ENCODE peak calls at places on chromosome X, in four cellular contexts. J is A549, H is HepG2, W is K562. T is an unnamed sample.

GRCh38 chrX:101229155-101229554 is 9.6 kb downstream of the DRP2 start:
- DNase-seq in J (no peak), H (no peak), W (no peak), T (no peak)

GRCh38 chrX:1673337-1673736 is 58.5 kb downstream of the ASMT start:
- DNase-seq in J (peak), H (peak), W (peak), T (no peak)

GRCh38 chrX:100636321-100636991 is at the start of gene TSPAN6:
- DNase-seq in J (peak), H (peak), W (peak), T (no peak)

GRCh38 chrX:153924149-153924861 is 1.8 kb downstream of the ARHGAP4 start:
- DNase-seq in J (peak), H (peak), W (no peak), T (no peak)

GRCh38 chrX:102606115-102606514 is 6.8 kb downstream of the ARMCX5 start:
- DNase-seq in J (no peak), H (no peak), W (no peak), T (no peak)

GRCh38 chrX:134688839-134689238 is 30.6 kb upstream of the PLAC1 start:
- DNase-seq in J (no peak), H (no peak), W (no peak), T (no peak)

GRCh38 chrX:31397119-31397518 is 325.3 kb upstream of the FTHL17 start:
- DNase-seq in J (no peak), H (no peak), W (no peak), T (no peak)

GRCh38 chrX:68920541-68920940 is 91.7 kb downstream of the EFNB1 start:
- DNase-seq in J (no peak), H (no peak), W (no peak), T (no peak)

GRCh38 chrX:70262952-70263567 is 3.1 kb upstream of the P2RY4 start:
- DNase-seq in J (peak), H (peak), W (peak), T (no peak)

GRCh38 chrX:93932471-93933220 is 258.6 kb downstream of the FAM133A start:
- DNase-seq in J (no peak), H (no peak), W (no peak), T (no peak)

GRCh38 chrX:16023790-16024734 is 99.3 kb upstream of the GRPR start:
- DNase-seq in J (peak), H (peak), W (no peak), T (peak)

DNA sequence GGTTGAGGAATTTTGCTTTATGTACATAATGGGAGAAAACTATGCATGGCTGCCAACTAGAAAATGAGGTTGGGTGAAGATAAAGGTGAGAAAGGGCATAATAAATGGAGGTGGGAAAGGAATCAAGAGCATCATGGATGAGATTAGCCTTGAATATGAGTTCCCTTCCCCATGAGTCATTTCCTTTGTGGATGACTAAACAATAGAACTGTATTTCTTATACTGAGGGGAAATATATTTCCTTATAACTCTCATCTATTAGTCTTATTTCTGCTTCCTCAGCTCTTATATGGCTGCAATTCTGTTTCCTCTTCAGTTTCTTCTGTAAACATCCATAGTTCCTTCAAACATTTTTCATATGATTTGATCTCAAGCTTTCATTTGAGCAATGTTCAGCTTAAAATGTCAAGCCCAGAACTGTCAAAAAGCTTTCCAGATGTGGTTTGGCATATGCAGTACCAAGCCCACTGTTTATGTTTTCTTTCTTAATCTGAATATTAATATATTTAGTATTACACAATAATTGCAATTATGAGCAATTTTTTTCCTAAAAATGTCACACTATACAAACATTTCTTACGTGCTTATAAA is 100.7 kb upstream of the GRPR start:
- DNase-seq in J (peak), H (no peak), W (no peak), T (no peak)
- TF ChIP-seq CHD4 in J (no peak), H (no peak), W (no peak), T (no peak)

DNA sequence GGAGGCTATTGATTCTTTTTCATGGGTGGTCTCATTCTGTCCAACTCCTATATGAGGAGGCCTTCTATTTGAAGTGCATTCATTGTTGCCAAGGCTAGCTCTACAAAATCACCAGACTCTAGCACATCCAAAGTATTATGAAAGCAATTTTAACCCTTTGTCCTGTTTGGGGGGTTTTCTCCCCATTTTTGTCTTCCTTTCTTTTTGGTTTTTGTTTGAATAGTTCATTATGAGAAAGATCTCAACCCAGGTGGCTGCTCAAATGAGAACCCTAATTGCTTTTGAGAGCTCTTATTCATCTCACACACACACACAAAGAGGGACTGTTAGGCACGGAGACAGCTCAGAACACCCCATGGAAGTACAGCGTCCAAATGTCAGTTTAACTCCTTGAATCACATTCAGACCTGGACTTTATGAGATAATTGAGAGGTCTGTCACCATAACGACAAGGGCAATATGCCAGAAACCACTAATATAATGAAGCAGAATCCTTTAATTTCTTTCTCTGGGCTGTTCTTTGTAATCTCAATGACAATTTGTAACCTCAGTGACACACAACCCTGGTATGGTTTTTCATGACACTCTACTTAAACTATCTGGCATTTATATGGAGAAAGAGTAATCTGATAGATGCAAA is 79.3 kb downstream of the NLGN4X start:
- DNase-seq in J (no peak), H (no peak), W (no peak), T (no peak)
- TF ChIP-seq CHD4 in J (no peak), H (no peak), W (no peak), T (no peak)

GRCh38 chrX:136115124-136115908 is 32.0 kb upstream of the FHL1 start:
- DNase-seq in J (no peak), H (no peak), W (no peak), T (no peak)
- TF ChIP-seq CHD4 in J (no peak), H (no peak), W (no peak), T (no peak)

GRCh38 chrX:136823175-136823574 is 42.4 kb upstream of the ARHGEF6 start:
- DNase-seq in J (no peak), H (no peak), W (no peak), T (no peak)

GRCh38 chrX:136816970-136817369 is 36.2 kb upstream of the ARHGEF6 start:
- DNase-seq in J (no peak), H (no peak), W (no peak), T (no peak)

GRCh38 chrX:136814847-136815634 is 34.3 kb upstream of the ARHGEF6 start:
- DNase-seq in J (no peak), H (peak), W (no peak), T (no peak)

GRCh38 chrX:136822337-136823095 is 41.8 kb upstream of the ARHGEF6 start:
- DNase-seq in J (no peak), H (no peak), W (no peak), T (no peak)

DNA sequence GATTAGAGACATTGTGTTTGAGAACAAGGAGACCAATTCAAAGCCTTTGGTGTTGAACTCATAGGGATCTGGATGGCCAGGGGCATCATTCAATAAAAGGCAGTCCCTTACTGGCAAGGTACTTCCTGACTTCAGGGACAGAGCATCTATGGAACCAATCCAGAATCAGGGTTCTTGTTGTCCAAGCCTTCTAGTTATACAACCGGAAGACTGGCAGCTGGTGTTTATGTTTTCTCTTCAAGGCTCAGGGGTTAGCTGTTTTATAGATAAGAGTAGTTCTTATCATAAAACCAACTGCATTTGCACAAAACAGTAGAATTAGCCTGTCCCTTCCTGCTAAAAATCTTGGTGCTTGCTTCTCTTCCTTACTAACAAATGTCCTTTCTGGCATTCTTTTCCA is 38.3 kb upstream of the ARHGEF6 start:
- DNase-seq in J (no peak), H (no peak), W (no peak), T (no peak)
- TF ChIP-seq CHD4 in J (no peak), H (no peak), W (no peak), T (no peak)

GRCh38 chrX:71989768-71990167 is 79.1 kb downstream of the NHSL2 start:
- DNase-seq in J (no peak), H (no peak), W (no peak), T (no peak)
- TF ChIP-seq CHD4 in J (no peak), H (no peak), W (no peak), T (no peak)

GRCh38 chrX:9913041-9913440 is 54.1 kb upstream of the CLDN34 start:
- DNase-seq in J (no peak), H (no peak), W (no peak), T (no peak)
- TF ChIP-seq CHD4 in J (no peak), H (no peak), W (no peak), T (no peak)

GRCh38 chrX:29432534-29432933 is 782.8 kb upstream of the MAGEB2 start:
- DNase-seq in J (no peak), H (no peak), W (no peak), T (no peak)

GRCh38 chrX:29435396-29435795 is 780.0 kb upstream of the MAGEB2 start:
- DNase-seq in J (no peak), H (no peak), W (no peak), T (no peak)

GRCh38 chrX:29434939-29435338 is 780.4 kb upstream of the MAGEB2 start:
- DNase-seq in J (no peak), H (no peak), W (no peak), T (no peak)

DNA sequence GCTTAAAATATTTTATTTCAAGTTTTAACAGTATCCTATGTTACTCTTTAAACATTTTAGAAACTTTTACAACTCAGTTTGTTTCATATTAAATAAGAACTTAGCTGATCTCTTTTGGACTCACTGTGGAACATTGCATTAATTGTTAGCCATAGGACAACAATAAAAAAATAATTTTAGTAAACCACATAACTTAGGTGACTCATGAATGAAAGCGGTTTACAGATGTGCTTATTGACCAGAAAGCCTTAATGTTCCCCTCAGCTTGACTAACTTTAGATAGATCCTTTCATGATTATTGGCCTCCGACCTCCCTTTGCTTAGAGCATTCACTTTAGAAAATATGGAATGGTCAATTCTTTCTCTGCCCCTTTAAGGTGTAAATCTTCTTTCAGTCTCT is 783.5 kb upstream of the MAGEB2 start:
- DNase-seq in J (no peak), H (no peak), W (no peak), T (no peak)
- TF ChIP-seq CHD4 in J (no peak), H (no peak), W (no peak), T (no peak)

GRCh38 chrX:35622601-35623000 is 175.5 kb upstream of the MAGEB16 start:
- DNase-seq in J (no peak), H (no peak), W (no peak), T (no peak)
- TF ChIP-seq CHD4 in J (no peak), H (no peak), W (no peak), T (no peak)